ENCODE peak calls at places on chromosomes 2 and 18, in five cellular contexts. One of them, this sample, is unnamed.

GRCh38 chr2:11713815-11714214 is 32.6 kb upstream of the LPIN1 start:
- DNase-seq in left ventricle myocardium inferior: no peak
- DNase-seq in spleen: no peak
- DNase-seq in GM13976: no peak
- DNase-seq in pancreas: no peak
- DNase-seq in this sample: no peak

GRCh38 chr18:70221156-70221910 is 15.8 kb upstream of the RTTN start:
- DNase-seq in spleen: no peak
- DNase-seq in left ventricle myocardium inferior: no peak
- DNase-seq in GM13976: no peak
- DNase-seq in pancreas: no peak
- DNase-seq in this sample: no peak

GRCh38 chr2:112880696-112881095 is 30.3 kb upstream of the IL37 start:
- DNase-seq in pancreas: no peak
- DNase-seq in left ventricle myocardium inferior: no peak
- DNase-seq in spleen: no peak
- DNase-seq in GM13976: no peak
- DNase-seq in this sample: no peak

GRCh38 chr18:5285326-5285725 is 10.2 kb downstream of the ZBTB14 start:
- DNase-seq in left ventricle myocardium inferior: no peak
- DNase-seq in spleen: no peak
- DNase-seq in GM13976: no peak
- DNase-seq in pancreas: no peak
- DNase-seq in this sample: no peak

GRCh38 chr2:196977491-196977890 is 51.0 kb upstream of the PGAP1 start:
- DNase-seq in left ventricle myocardium inferior: no peak
- DNase-seq in GM13976: no peak
- DNase-seq in spleen: no peak
- DNase-seq in pancreas: no peak
- DNase-seq in this sample: no peak

GRCh38 chr2:11397513-11397912 is 53.1 kb upstream of the ROCK2 start:
- DNase-seq in spleen: no peak
- DNase-seq in left ventricle myocardium inferior: no peak
- DNase-seq in GM13976: no peak
- DNase-seq in pancreas: no peak
- DNase-seq in this sample: no peak

GRCh38 chr2:99615247-99615771 is 125.5 kb upstream of the REV1 start:
- DNase-seq in spleen: no peak
- DNase-seq in pancreas: no peak
- DNase-seq in left ventricle myocardium inferior: no peak
- DNase-seq in GM13976: no peak
- DNase-seq in this sample: no peak

GRCh38 chr2:102226612-102227351 is 40.0 kb downstream of the IL1RL2 start:
- DNase-seq in left ventricle myocardium inferior: no peak
- DNase-seq in GM13976: no peak
- DNase-seq in pancreas: no peak
- DNase-seq in spleen: no peak
- DNase-seq in this sample: no peak

GRCh38 chr2:8606226-8606625 is 75.6 kb upstream of the ID2 start:
- DNase-seq in GM13976: no peak
- DNase-seq in spleen: no peak
- DNase-seq in pancreas: no peak
- DNase-seq in left ventricle myocardium inferior: no peak
- DNase-seq in this sample: no peak

GRCh38 chr2:168642873-168643272 is 159.6 kb upstream of the NOSTRIN start:
- DNase-seq in pancreas: no peak
- DNase-seq in GM13976: no peak
- DNase-seq in left ventricle myocardium inferior: no peak
- DNase-seq in spleen: no peak
- DNase-seq in this sample: no peak

GRCh38 chr2:209321076-209321475 is 102.8 kb upstream of the MAP2 start:
- DNase-seq in GM13976: no peak
- DNase-seq in spleen: no peak
- DNase-seq in left ventricle myocardium inferior: no peak
- DNase-seq in pancreas: no peak
- DNase-seq in this sample: no peak

GRCh38 chr2:20593072-20594034 is 57.5 kb downstream of the HS1BP3 start:
- DNase-seq in left ventricle myocardium inferior: no peak
- DNase-seq in pancreas: no peak
- DNase-seq in GM13976: no peak
- DNase-seq in spleen: peak
- DNase-seq in this sample: peak

GRCh38 chr2:126753501-126754212 is 97.7 kb downstream of the GYPC start:
- DNase-seq in pancreas: no peak
- DNase-seq in left ventricle myocardium inferior: no peak
- DNase-seq in GM13976: no peak
- DNase-seq in spleen: no peak
- DNase-seq in this sample: no peak

GRCh38 chr2:107392241-107392704 is 434.4 kb upstream of the RGPD4 start:
- DNase-seq in left ventricle myocardium inferior: no peak
- DNase-seq in pancreas: no peak
- DNase-seq in spleen: no peak
- DNase-seq in GM13976: no peak
- DNase-seq in this sample: no peak

GRCh38 chr2:38461470-38461869 is 84.4 kb upstream of the ATL2 start:
- DNase-seq in left ventricle myocardium inferior: no peak
- DNase-seq in GM13976: no peak
- DNase-seq in pancreas: no peak
- DNase-seq in spleen: no peak
- DNase-seq in this sample: no peak

GRCh38 chr2:174078275-174078674 is 113.1 kb upstream of the SP3 start:
- DNase-seq in GM13976: no peak
- DNase-seq in left ventricle myocardium inferior: no peak
- DNase-seq in spleen: no peak
- DNase-seq in pancreas: no peak
- DNase-seq in this sample: no peak
- TF ChIP-seq CTCF in GM13976: no peak
- TF ChIP-seq CTCF in left ventricle myocardium inferior: peak
- TF ChIP-seq CTCF in spleen: no peak
- TF ChIP-seq CTCF in pancreas: peak
- TF ChIP-seq CTCF in this sample: peak

GRCh38 chr18:50494569-50494968 is 65.3 kb upstream of the MAPK4 start:
- DNase-seq in spleen: no peak
- DNase-seq in left ventricle myocardium inferior: no peak
- DNase-seq in GM13976: no peak
- DNase-seq in pancreas: no peak
- DNase-seq in this sample: no peak

DNA sequence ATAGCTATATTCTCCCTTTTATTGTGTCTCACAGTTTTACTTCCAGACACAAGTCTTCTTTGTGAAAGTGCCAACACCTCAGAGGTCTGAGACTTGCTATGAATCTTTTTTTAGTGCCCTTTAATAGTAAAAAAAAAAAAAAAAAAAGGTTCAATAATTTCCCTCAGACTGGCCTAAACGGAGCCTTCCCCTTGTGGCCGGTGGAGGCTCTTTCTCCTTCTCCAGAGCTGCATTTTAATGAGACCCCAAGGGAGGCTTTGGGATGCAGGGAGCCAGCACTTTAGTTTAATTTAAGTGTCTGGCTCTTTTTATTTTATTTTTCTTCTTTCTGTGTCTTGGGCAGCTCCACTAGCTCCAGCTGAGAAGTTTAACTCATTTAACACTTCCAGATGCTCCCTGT is 67.8 kb upstream of the MAPK4 start:
- DNase-seq in left ventricle myocardium inferior: no peak
- DNase-seq in spleen: no peak
- DNase-seq in GM13976: no peak
- DNase-seq in pancreas: no peak
- DNase-seq in this sample: no peak
- TF ChIP-seq CTCF in left ventricle myocardium inferior: no peak
- TF ChIP-seq CTCF in spleen: no peak
- TF ChIP-seq CTCF in GM13976: no peak
- TF ChIP-seq CTCF in pancreas: no peak
- TF ChIP-seq CTCF in this sample: no peak

GRCh38 chr2:180071797-180072196 is 64.7 kb upstream of the CWC22 start:
- DNase-seq in GM13976: no peak
- DNase-seq in spleen: no peak
- DNase-seq in pancreas: no peak
- DNase-seq in left ventricle myocardium inferior: no peak
- DNase-seq in this sample: no peak
- TF ChIP-seq CTCF in GM13976: no peak
- TF ChIP-seq CTCF in spleen: no peak
- TF ChIP-seq CTCF in pancreas: no peak
- TF ChIP-seq CTCF in left ventricle myocardium inferior: no peak
- TF ChIP-seq CTCF in this sample: no peak

GRCh38 chr2:68663371-68664156 is 20.2 kb downstream of the PROKR1 start:
- DNase-seq in left ventricle myocardium inferior: no peak
- DNase-seq in pancreas: no peak
- DNase-seq in GM13976: no peak
- DNase-seq in spleen: no peak
- DNase-seq in this sample: no peak
- TF ChIP-seq CTCF in left ventricle myocardium inferior: no peak
- TF ChIP-seq CTCF in pancreas: no peak
- TF ChIP-seq CTCF in GM13976: no peak
- TF ChIP-seq CTCF in spleen: no peak
- TF ChIP-seq CTCF in this sample: no peak

DNA sequence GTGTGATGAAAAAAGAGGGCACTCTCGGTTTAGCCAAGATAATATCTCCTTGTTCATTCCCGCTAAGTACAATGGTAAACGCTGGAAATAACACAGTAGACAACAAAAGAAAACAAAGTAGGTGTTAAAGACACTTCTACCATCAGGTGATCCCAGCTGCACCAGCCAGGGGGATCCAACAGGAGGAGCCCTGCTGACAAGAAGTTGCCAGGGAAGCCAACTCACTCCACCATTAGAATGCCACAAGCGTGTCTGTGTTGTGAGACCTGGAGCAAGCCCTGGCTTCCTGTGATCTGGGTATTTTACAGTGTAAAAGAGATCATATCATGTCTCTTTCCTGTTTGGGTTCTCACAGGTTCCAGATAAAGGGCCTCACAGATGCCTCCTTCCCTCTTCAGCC is 117.0 kb downstream of the GRB14 start:
- DNase-seq in pancreas: no peak
- DNase-seq in GM13976: no peak
- DNase-seq in left ventricle myocardium inferior: no peak
- DNase-seq in spleen: no peak
- DNase-seq in this sample: no peak
- TF ChIP-seq CTCF in pancreas: no peak
- TF ChIP-seq CTCF in GM13976: no peak
- TF ChIP-seq CTCF in left ventricle myocardium inferior: peak
- TF ChIP-seq CTCF in spleen: no peak
- TF ChIP-seq CTCF in this sample: peak

GRCh38 chr2:56077352-56077915 is 106.4 kb upstream of the CCDC85A start:
- DNase-seq in left ventricle myocardium inferior: no peak
- DNase-seq in spleen: no peak
- DNase-seq in pancreas: no peak
- DNase-seq in GM13976: no peak
- DNase-seq in this sample: peak
- TF ChIP-seq CTCF in left ventricle myocardium inferior: peak
- TF ChIP-seq CTCF in spleen: no peak
- TF ChIP-seq CTCF in pancreas: peak
- TF ChIP-seq CTCF in GM13976: peak
- TF ChIP-seq CTCF in this sample: peak

DNA sequence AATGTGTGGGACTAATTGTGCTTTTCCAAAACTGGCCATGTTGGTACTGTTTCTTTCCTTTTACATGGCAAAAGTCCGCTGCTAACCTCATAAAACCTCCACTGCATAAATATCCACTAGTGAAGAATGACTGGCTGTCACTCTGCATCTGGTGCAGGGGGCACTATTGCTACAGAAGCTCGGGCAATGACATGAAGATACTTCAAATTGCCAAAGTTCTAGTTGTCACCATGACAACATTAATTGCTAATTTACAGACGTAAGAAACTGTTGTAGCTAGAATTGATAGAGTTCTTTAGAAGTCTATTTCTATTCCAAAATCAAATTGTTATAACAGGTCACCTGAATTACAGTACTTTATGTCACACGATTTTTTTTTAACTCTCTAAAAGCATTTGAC is 861 bp downstream of the CFAP210 start:
- DNase-seq in GM13976: no peak
- DNase-seq in left ventricle myocardium inferior: no peak
- DNase-seq in spleen: no peak
- DNase-seq in pancreas: no peak
- DNase-seq in this sample: no peak
- TF ChIP-seq CTCF in GM13976: peak
- TF ChIP-seq CTCF in left ventricle myocardium inferior: peak
- TF ChIP-seq CTCF in spleen: no peak
- TF ChIP-seq CTCF in pancreas: no peak
- TF ChIP-seq CTCF in this sample: no peak

GRCh38 chr2:177419274-177419673 is 26.7 kb downstream of the AGPS start:
- DNase-seq in spleen: no peak
- DNase-seq in pancreas: no peak
- DNase-seq in GM13976: no peak
- DNase-seq in left ventricle myocardium inferior: no peak
- DNase-seq in this sample: no peak
- TF ChIP-seq CTCF in spleen: no peak
- TF ChIP-seq CTCF in pancreas: no peak
- TF ChIP-seq CTCF in GM13976: no peak
- TF ChIP-seq CTCF in left ventricle myocardium inferior: no peak
- TF ChIP-seq CTCF in this sample: no peak

This sample was measured in neural crest cell.